ENCODE peak calls at places on chromosomes 1 and 21, in ten cellular contexts. U, Q, M, S, D, Y, L, A, E and K are unnamed samples.

GRCh38 chr1:183243190-183244065 is 57.4 kb downstream of the LAMC2 start:
- DNase-seq in U (no peak), Q (peak; percentile 13), M (peak; percentile 24), S (no peak), D (no peak), Y (no peak), L (no peak), A (no peak), E (no peak), K (peak; percentile 28)

GRCh38 chr1:203217139-203217621 is 12.3 kb downstream of the CHIT1 start:
- DNase-seq in U (no peak), Q (no peak), M (peak; percentile 29), S (no peak), D (no peak), Y (no peak), L (no peak), A (no peak), E (no peak), K (no peak)

GRCh38 chr1:29379438-29380073 is 143.2 kb downstream of the PTPRU start:
- DNase-seq in U (no peak), Q (no peak), M (no peak), S (peak; percentile 27), D (peak; percentile 80), Y (peak; percentile 59), L (peak; percentile 38), A (no peak), E (peak; percentile 38), K (no peak)

GRCh38 chr1:196857188-196857587 is 30.7 kb upstream of the CFHR4 start:
- DNase-seq in U (no peak), Q (no peak), M (no peak), S (no peak), D (no peak), Y (no peak), L (no peak), A (no peak), E (no peak), K (no peak)

GRCh38 chr1:235937123-235937522 is 70.4 kb upstream of the LYST start:
- DNase-seq in U (no peak), Q (no peak), M (no peak), S (no peak), D (no peak), Y (no peak), L (no peak), A (no peak), E (no peak), K (no peak)

GRCh38 chr1:145849356-145850165 is 4.1 kb downstream of the NUDT17 start:
- DNase-seq in U (no peak), Q (no peak), M (no peak), S (peak; percentile 91), D (no peak), Y (peak; percentile 85), L (no peak), A (no peak), E (peak; percentile 90), K (peak; percentile 89)

GRCh38 chr1:181424786-181425403 is 58.4 kb upstream of the CACNA1E start:
- DNase-seq in U (peak; percentile 64), Q (peak; percentile 76), M (peak; percentile 88), S (peak; percentile 62), D (peak; percentile 83), Y (peak; percentile 84), L (peak; percentile 80), A (peak; percentile 27), E (peak; percentile 67), K (peak; percentile 82)

GRCh38 chr21:19810779-19811178 is 1187.4 kb upstream of the NCAM2 start:
- DNase-seq in U (no peak), Q (no peak), M (no peak), S (no peak), D (no peak), Y (no peak), L (no peak), A (no peak), E (no peak), K (no peak)